ENCODE peak calls at places on chromosome 7, in nine cellular contexts. M, I, B, L, N, Q, W, R and J are unnamed samples.
A peak's percentile ranks its signal among the peaks of the same experiment; 100 is the strongest.

GRCh38 chr7:4799508-4800268 is 24.3 kb downstream of the AP5Z1 start:
- DNase-seq in M (no peak), I (peak; percentile 20), B (no peak), L (no peak), N (no peak), Q (no peak), W (no peak), R (peak; percentile 84), J (no peak)

GRCh38 chr7:12692035-12692434 is 4.6 kb downstream of the ARL4A start:
- DNase-seq in M (no peak), I (no peak), B (no peak), L (no peak), N (no peak), Q (no peak), W (no peak), R (no peak), J (no peak)

GRCh38 chr7:94382746-94383145 is 11.9 kb upstream of the COL1A2 start:
- DNase-seq in M (no peak), I (no peak), B (no peak), L (no peak), N (no peak), Q (no peak), W (no peak), R (no peak), J (no peak)

GRCh38 chr7:47901542-47901941 is 46.7 kb downstream of the PKD1L1 start:
- DNase-seq in M (no peak), I (no peak), B (no peak), L (no peak), N (no peak), Q (no peak), W (no peak), R (no peak), J (no peak)

GRCh38 chr7:38220452-38220851 is 42.4 kb downstream of the STARD3NL start:
- DNase-seq in M (no peak), I (no peak), B (no peak), L (no peak), N (no peak), Q (no peak), W (no peak), R (no peak), J (no peak)

GRCh38 chr7:41047789-41048191 is 655.1 kb downstream of the INHBA start:
- DNase-seq in M (no peak), I (no peak), B (no peak), L (no peak), N (no peak), Q (no peak), W (no peak), R (peak; percentile 69), J (no peak)

GRCh38 chr7:14698239-14698638 is 204.3 kb downstream of the DGKB start:
- DNase-seq in M (no peak), I (no peak), B (no peak), L (no peak), N (no peak), Q (no peak), W (no peak), R (no peak), J (no peak)

GRCh38 chr7:126419047-126419446 is 833.7 kb downstream of the GRM8 start:
- DNase-seq in M (no peak), I (no peak), B (no peak), L (no peak), N (no peak), Q (no peak), W (no peak), R (no peak), J (no peak)

GRCh38 chr7:97565665-97566064 is 166.2 kb upstream of the TAC1 start:
- DNase-seq in M (no peak), I (no peak), B (no peak), L (no peak), N (no peak), Q (no peak), W (no peak), R (no peak), J (no peak)

GRCh38 chr7:16849295-16850148 is 32.3 kb downstream of the AGR3 start:
- DNase-seq in M (no peak), I (no peak), B (no peak), L (no peak), N (no peak), Q (no peak), W (no peak), R (no peak), J (no peak)

GRCh38 chr7:130942211-130942964 is 208.4 kb upstream of the KLF14 start:
- DNase-seq in M (no peak), I (no peak), B (no peak), L (no peak), N (no peak), Q (no peak), W (peak; percentile 75), R (no peak), J (peak; percentile 84)

GRCh38 chr7:151143261-151144015 is 24.1 kb downstream of the GBX1 start:
- DNase-seq in M (no peak), I (no peak), B (peak; percentile 37), L (no peak), N (no peak), Q (peak; percentile 63), W (no peak), R (peak; percentile 46), J (peak; percentile 60)

GRCh38 chr7:130222-130572 is 62.2 kb upstream of the FAM20C start:
- DNase-seq in M (no peak), I (no peak), B (no peak), L (no peak), N (no peak), Q (peak; percentile 58), W (no peak), R (peak; percentile 45), J (no peak)

GRCh38 chr7:112938895-112939588 is 147.6 kb downstream of the GPR85 start:
- DNase-seq in M (peak; percentile 37), I (peak; percentile 74), B (peak; percentile 22), L (no peak), N (peak; percentile 10), Q (peak; percentile 75), W (peak; percentile 76), R (peak; percentile 31), J (peak; percentile 58)

GRCh38 chr7:41573017-41573416 is 129.9 kb downstream of the INHBA start:
- DNase-seq in M (no peak), I (no peak), B (no peak), L (no peak), N (no peak), Q (no peak), W (no peak), R (no peak), J (no peak)

GRCh38 chr7:27198871-27199801 is 755 bp downstream of the HOXA13 start:
- DNase-seq in M (no peak), I (no peak), B (no peak), L (no peak), N (no peak), Q (no peak), W (no peak), R (no peak), J (no peak)

GRCh38 chr7:142703655-142704310 is 45.5 kb upstream of the PRSS1 start:
- DNase-seq in M (no peak), I (no peak), B (no peak), L (no peak), N (no peak), Q (no peak), W (no peak), R (no peak), J (no peak)

GRCh38 chr7:28955723-28956607 is 2.2 kb downstream of the TRIL start:
- DNase-seq in M (peak; percentile 9), I (peak; percentile 71), B (no peak), L (peak; percentile 65), N (no peak), Q (peak; percentile 79), W (no peak), R (peak; percentile 90), J (peak; percentile 90)

GRCh38 chr7:151342811-151343210 is 1.2 kb downstream of the NUB1 start:
- DNase-seq in M (no peak), I (no peak), B (no peak), L (no peak), N (no peak), Q (no peak), W (no peak), R (no peak), J (no peak)

GRCh38 chr7:33852838-33853237 is 52.5 kb upstream of the BMPER start:
- DNase-seq in M (no peak), I (no peak), B (no peak), L (no peak), N (no peak), Q (no peak), W (no peak), R (no peak), J (no peak)

GRCh38 chr7:102439963-102440795 is 6.8 kb downstream of the ORAI2 start:
- DNase-seq in M (no peak), I (no peak), B (no peak), L (no peak), N (no peak), Q (no peak), W (no peak), R (peak; percentile 77), J (peak; percentile 90)

GRCh38 chr7:132435016-132435990 is 141.0 kb downstream of the PLXNA4 start:
- DNase-seq in M (no peak), I (no peak), B (no peak), L (no peak), N (no peak), Q (no peak), W (no peak), R (no peak), J (no peak)

GRCh38 chr7:23467281-23467680 is 3.0 kb downstream of the IGF2BP3 start:
- DNase-seq in M (no peak), I (peak; percentile 57), B (no peak), L (no peak), N (no peak), Q (no peak), W (no peak), R (no peak), J (no peak)

GRCh38 chr7:45646207-45646821 is 72.1 kb downstream of the ADCY1 start:
- DNase-seq in M (no peak), I (no peak), B (no peak), L (no peak), N (no peak), Q (peak; percentile 54), W (no peak), R (no peak), J (no peak)